ENCODE peak calls at places on chromosomes 13 and 19, in seven cellular contexts. U is testis, E is HAP-1, V is Karpas-422, S is endodermal cell, F is endothelial cell of umbilical vein, Q is small intestine. Z is an unnamed sample. For H3K4me1, the result is how much of the 10 kb centered on the place peaks cover.

GRCh38 chr13:27353166-27353583 is 71.2 kb upstream of the GTF3A start:
- DNase-seq in S (no peak), U (no peak), V (no peak), Q (peak), E (no peak), F (no peak), Z (no peak)

GRCh38 chr13:105462981-105463380 is 1072.5 kb downstream of the EFNB2 start:
- DNase-seq in E (no peak), S (no peak), U (no peak), F (peak), V (no peak), Q (no peak), Z (no peak)

GRCh38 chr13:44211286-44211685 is 162.3 kb upstream of the SERP2 start:
- DNase-seq in S (no peak), U (no peak), E (no peak), F (no peak), Q (no peak), V (no peak), Z (no peak)

GRCh38 chr13:26050568-26051230 is 1.1 kb downstream of the SHISA2 start:
- DNase-seq in U (peak), F (peak), S (peak), V (no peak), Q (no peak), E (no peak), Z (no peak)

GRCh38 chr19:55958356-55958755 is 10.7 kb downstream of the NLRP8 start:
- DNase-seq in Q (no peak), U (no peak), E (no peak), F (no peak), V (no peak), S (no peak), Z (no peak)

GRCh38 chr13:59047546-59047945 is 1116.2 kb downstream of the DIAPH3 start:
- DNase-seq in S (no peak), E (no peak), V (no peak), Q (no peak), F (no peak), U (no peak), Z (no peak)

GRCh38 chr13:20151016-20151415 is 9.8 kb downstream of the GJA3 start:
- DNase-seq in Q (no peak), S (peak), U (no peak), E (no peak), V (no peak), F (no peak), Z (no peak)

GRCh38 chr19:8069116-8069973 is 16.8 kb downstream of the CCL25 start:
- DNase-seq in E (no peak), F (no peak), S (peak), V (peak), Q (peak), U (peak), Z (no peak)

GRCh38 chr13:39536274-39536673 is 66.7 kb downstream of the LHFPL6 start:
- DNase-seq in V (no peak), F (no peak), U (no peak), S (no peak), E (no peak), Q (no peak), Z (no peak)

GRCh38 chr19:28609091-28609755 is 603.7 kb downstream of the UQCRFS1 start:
- DNase-seq in U (no peak), E (no peak), V (no peak), Q (no peak), S (no peak), F (no peak), Z (no peak)

GRCh38 chr19:8811315-8812172 is 20.6 kb downstream of the ZNF558 start:
- DNase-seq in S (no peak), F (no peak), E (no peak), Q (no peak), V (peak), U (no peak), Z (no peak)

GRCh38 chr19:15210323-15210774 is 9.6 kb upstream of the NOTCH3 start:
- DNase-seq in F (no peak), E (no peak), U (no peak), Q (no peak), S (no peak), V (no peak), Z (peak)

GRCh38 chr19:9885077-9885552 is 50.0 kb downstream of the PIN1 start:
- DNase-seq in F (no peak), U (peak), V (no peak), Q (no peak), S (peak), E (peak), Z (no peak)

GRCh38 chr19:29664753-29665214 is 477 bp upstream of the PLEKHF1 start:
- DNase-seq in S (no peak), U (no peak), E (no peak), Q (no peak), V (no peak), F (no peak), Z (no peak)

GRCh38 chr19:35844482-35845214 is 7.7 kb downstream of the NPHS1 start:
- DNase-seq in E (no peak), S (no peak), Q (no peak), F (no peak), U (no peak), V (no peak), Z (no peak)

GRCh38 chr19:41221514-41222205 is 2.6 kb downstream of the AXL start:
- DNase-seq in E (no peak), S (no peak), U (no peak), F (no peak), V (no peak), Q (no peak), Z (no peak)
- H3K4me1 ChIP-seq in E (under half), S (under half), U (under half), F (half or more), V (under half), Q (under half), Z (under half)

GRCh38 chr19:42048992-42049391 is 21.0 kb downstream of the GRIK5 start:
- DNase-seq in U (no peak), V (no peak), F (no peak), E (no peak), S (no peak), Q (peak), Z (no peak)
- H3K4me3 ChIP-seq in U (no peak), V (peak), F (no peak), E (no peak), S (no peak), Q (no peak), Z (no peak)

GRCh38 chr13:95527955-95528354 is 24.6 kb upstream of the CLDN10 start:
- DNase-seq in S (no peak), Q (no peak), F (no peak), V (no peak), E (no peak), U (no peak), Z (no peak)

GRCh38 chr13:95535243-95535642 is 17.3 kb upstream of the CLDN10 start:
- DNase-seq in E (no peak), U (no peak), V (no peak), S (no peak), F (peak), Q (peak), Z (no peak)

GRCh38 chr13:95536629-95537241 is 15.8 kb upstream of the CLDN10 start:
- DNase-seq in F (peak), U (no peak), Q (peak), E (no peak), V (peak), S (no peak), Z (no peak)

GRCh38 chr13:95530178-95530577 is 22.3 kb upstream of the CLDN10 start:
- DNase-seq in S (no peak), U (no peak), Q (no peak), V (no peak), E (no peak), F (peak), Z (no peak)

DNA sequence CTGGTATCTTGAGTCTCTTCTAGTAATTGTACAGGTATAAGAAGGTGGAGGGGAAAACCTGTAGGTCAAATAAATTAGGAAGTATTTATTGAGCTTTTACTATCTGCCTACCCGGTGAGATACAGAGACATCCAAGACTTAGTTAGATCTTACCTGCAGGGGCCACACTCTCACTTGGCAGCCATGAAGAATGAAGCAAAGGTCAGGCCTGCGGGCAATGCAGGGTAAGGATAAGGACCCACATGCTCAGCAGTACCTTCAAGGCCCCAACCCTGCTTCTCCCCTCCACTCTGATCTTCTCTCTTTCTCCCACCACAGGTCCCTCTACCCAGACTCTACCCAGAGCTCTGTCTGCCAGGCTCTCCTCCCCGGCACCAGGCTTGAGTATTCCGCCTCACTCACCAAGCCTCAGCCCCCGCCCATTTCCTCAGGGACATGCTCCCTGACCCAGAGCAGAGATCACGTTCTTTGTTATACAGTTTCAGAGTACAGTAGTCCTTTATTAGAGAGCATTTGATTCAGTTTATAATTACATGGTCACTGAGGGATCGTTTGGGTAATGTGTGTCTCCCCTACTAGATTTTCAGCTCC is 18.9 kb upstream of the CLDN10 start:
- DNase-seq in V (no peak), Q (peak), E (peak), S (peak), F (peak), U (no peak), Z (no peak)
- H3K4me1 ChIP-seq in V (under half), Q (under half), E (under half), S (under half), F (under half), U (under half), Z (under half)

DNA sequence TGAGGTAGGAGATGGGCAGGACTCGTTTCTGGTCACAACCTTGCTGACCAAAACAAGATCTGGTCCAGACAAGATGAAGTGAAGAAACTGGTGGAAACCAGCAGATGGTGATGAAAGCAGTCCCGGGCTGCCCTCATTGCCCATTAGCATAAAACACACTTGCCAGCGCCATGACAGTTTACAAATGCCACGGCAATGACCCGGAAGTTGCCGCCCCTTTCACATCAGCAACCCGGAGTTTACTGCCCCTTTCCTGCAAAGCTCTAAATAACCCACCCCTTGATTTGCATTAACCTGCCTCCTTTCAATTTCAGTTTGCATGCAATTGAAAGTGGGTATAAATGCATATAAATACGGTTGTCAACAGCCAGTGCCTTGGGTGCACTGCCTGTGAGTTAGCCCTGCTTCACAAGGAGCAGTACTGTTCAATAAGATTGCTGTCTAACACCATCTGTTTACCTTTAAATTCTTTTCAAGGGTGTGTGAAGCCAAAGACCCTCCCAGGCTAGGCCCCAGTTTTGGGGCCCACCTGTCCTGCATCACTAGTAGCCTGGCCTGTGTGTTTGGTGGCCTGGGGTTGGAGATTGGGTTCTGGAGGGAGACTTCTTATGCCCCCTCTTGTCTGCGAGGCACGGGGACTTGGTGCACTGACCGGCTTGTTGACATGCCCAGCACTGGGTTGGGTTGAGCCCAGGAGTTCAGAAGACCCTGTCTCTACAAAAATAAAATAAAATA is 38.8 kb downstream of the CHST8 start:
- DNase-seq in F (no peak), V (no peak), S (no peak), U (no peak), Q (no peak), E (no peak), Z (no peak)
- H3K4me3 ChIP-seq in F (no peak), V (no peak), S (no peak), U (no peak), Q (no peak), E (no peak), Z (no peak)

DNA sequence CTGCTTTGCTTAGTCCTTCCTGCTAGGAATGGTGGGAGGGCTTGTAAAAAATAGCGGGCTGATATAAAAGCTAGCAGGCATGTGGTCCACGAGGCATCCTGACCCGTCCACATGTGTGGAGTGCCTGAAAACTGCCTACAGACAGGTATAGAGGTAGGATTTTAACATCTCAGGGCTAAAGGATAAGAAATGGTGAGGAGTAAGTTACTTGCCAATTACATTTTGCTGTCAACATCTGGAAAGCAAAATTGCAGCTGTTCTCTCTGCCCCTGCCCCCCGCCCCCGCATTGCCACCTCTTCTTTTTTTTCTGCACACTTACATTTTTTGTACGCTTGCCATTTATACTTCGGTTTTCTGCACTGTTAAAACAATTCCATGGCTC is 21.0 kb downstream of the NFIX start:
- DNase-seq in S (no peak), U (no peak), E (no peak), Q (no peak), V (no peak), F (no peak), Z (no peak)
- H3K4me1 ChIP-seq in S (under half), U (half or more), E (under half), Q (under half), V (under half), F (under half), Z (half or more)

GRCh38 chr13:98286814-98287213 is 109.7 kb upstream of the RNF113B start:
- DNase-seq in U (no peak), F (no peak), V (no peak), Q (no peak), S (no peak), E (no peak), Z (no peak)

GRCh38 chr13:98285852-98286594 is 109.0 kb upstream of the RNF113B start:
- DNase-seq in E (no peak), V (no peak), U (no peak), F (no peak), Q (no peak), S (no peak), Z (no peak)

GRCh38 chr13:98289339-98289935 is 112.4 kb upstream of the RNF113B start:
- DNase-seq in V (no peak), U (no peak), S (no peak), F (no peak), Q (no peak), E (no peak), Z (no peak)

GRCh38 chr13:98284677-98285076 is 107.6 kb upstream of the RNF113B start:
- DNase-seq in S (no peak), F (no peak), U (no peak), Q (no peak), E (no peak), V (no peak), Z (no peak)

DNA sequence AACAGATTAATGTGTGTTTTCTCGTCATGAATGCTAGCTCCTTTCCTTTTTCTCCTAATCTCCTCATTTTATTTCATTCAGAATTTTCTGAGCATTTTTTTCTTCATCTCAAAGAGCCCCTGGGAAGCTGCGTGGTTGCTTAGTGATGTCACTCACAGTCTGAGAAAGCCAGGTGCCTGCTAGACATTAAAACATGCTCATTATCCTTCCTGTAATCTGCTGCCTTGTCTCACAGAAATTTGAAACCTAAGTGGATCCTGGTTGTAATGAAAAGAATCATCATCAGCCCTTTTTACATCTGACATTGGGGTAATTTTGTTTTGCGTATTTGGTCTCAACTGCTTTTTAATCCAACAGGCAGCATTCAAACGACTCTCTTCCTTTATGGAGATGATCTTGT is 108.2 kb upstream of the RNF113B start:
- DNase-seq in V (no peak), Q (no peak), E (no peak), U (no peak), S (no peak), F (no peak), Z (no peak)
- H3K4me3 ChIP-seq in V (no peak), Q (no peak), E (no peak), U (no peak), S (peak), F (no peak), Z (no peak)

Z was measured in thoracic aorta.